ENCODE peak calls at places on chromosomes 1 and 21, in four cellular contexts. U, O, Z and W are unnamed samples.

GRCh38 chr21:42406201-42406601 is 2.5 kb downstream of the UBASH3A start:
- DNase-seq in U (no peak), O (no peak), Z (no peak), W (no peak)

GRCh38 chr1:175788586-175789252 is 45.3 kb upstream of the TNR start:
- DNase-seq in U (no peak), O (no peak), Z (no peak), W (no peak)

GRCh38 chr21:44520326-44521300 is 19.4 kb downstream of the KRTAP10-1 start:
- DNase-seq in U (no peak), O (no peak), Z (no peak), W (no peak)

GRCh38 chr1:7301346-7301993 is 469.6 kb upstream of the VAMP3 start:
- DNase-seq in U (peak; percentile 42), O (no peak), Z (peak; percentile 74), W (no peak)

GRCh38 chr1:41578712-41579335 is 94.3 kb upstream of the EDN2 start:
- DNase-seq in U (peak; percentile 30), O (no peak), Z (no peak), W (no peak)

GRCh38 chr1:218259800-218260199 is 25.3 kb upstream of the RRP15 start:
- DNase-seq in U (no peak), O (no peak), Z (no peak), W (no peak)

GRCh38 chr1:1170215-1170890 is 3.3 kb upstream of the TTLL10 start:
- DNase-seq in U (no peak), O (peak; percentile 3), Z (no peak), W (no peak)

GRCh38 chr1:29218223-29218622 is 12.5 kb downstream of the MECR start:
- DNase-seq in U (no peak), O (no peak), Z (no peak), W (no peak)

GRCh38 chr1:21368514-21369289 is 71.2 kb upstream of the NBPF3 start:
- DNase-seq in U (peak; percentile 84), O (peak; percentile 84), Z (no peak), W (peak; percentile 82)

GRCh38 chr1:225881081-225882007 is 836 bp downstream of the TMEM63A start:
- DNase-seq in U (peak; percentile 60), O (peak; percentile 81), Z (no peak), W (peak; percentile 82)

GRCh38 chr21:45341779-45342178 is 54.1 kb upstream of the POFUT2 start:
- DNase-seq in U (no peak), O (no peak), Z (no peak), W (no peak)

GRCh38 chr21:14991957-14992356 is 72.8 kb downstream of the NRIP1 start:
- DNase-seq in U (no peak), O (no peak), Z (no peak), W (no peak)

GRCh38 chr21:35236090-35236489 is 187.0 kb upstream of the RUNX1 start:
- DNase-seq in U (no peak), O (no peak), Z (no peak), W (no peak)

GRCh38 chr1:32063261-32063681 is 9.5 kb upstream of the TMEM39B start:
- DNase-seq in U (peak; percentile 76), O (no peak), Z (no peak), W (no peak)

GRCh38 chr1:154006136-154006535 is 15.6 kb downstream of the RPS27 start:
- DNase-seq in U (peak; percentile 86), O (no peak), Z (no peak), W (no peak)

GRCh38 chr1:31848381-31848897 is 32.6 kb upstream of the SPOCD1 start:
- DNase-seq in U (no peak), O (no peak), Z (no peak), W (no peak)

GRCh38 chr1:75133754-75134655 is at the start of gene LHX8:
- DNase-seq in U (no peak), O (no peak), Z (no peak), W (no peak)

GRCh38 chr1:210882414-210883221 is 251.3 kb downstream of the KCNH1 start:
- DNase-seq in U (peak; percentile 21), O (no peak), Z (no peak), W (no peak)

GRCh38 chr1:153397056-153397923 is 6.4 kb upstream of the S100A8 start:
- DNase-seq in U (no peak), O (no peak), Z (peak; percentile 75), W (no peak)

GRCh38 chr1:53547321-53547720 is 88.1 kb downstream of the DMRTB1 start:
- DNase-seq in U (no peak), O (peak; percentile 0), Z (no peak), W (no peak)

GRCh38 chr1:238088891-238089290 is 198.2 kb upstream of the ZP4 start:
- DNase-seq in U (no peak), O (no peak), Z (no peak), W (no peak)

GRCh38 chr1:62361426-62361825 is 42.2 kb upstream of the KANK4 start:
- DNase-seq in U (no peak), O (no peak), Z (no peak), W (no peak)

GRCh38 chr1:81682490-81682889 is 118.2 kb upstream of the ADGRL2 start:
- DNase-seq in U (peak; percentile 39), O (no peak), Z (no peak), W (no peak)

GRCh38 chr1:232993555-232993954 is 43.1 kb downstream of the NTPCR start:
- DNase-seq in U (no peak), O (no peak), Z (no peak), W (no peak)

GRCh38 chr1:210531475-210532222 is 202.9 kb downstream of the HHAT start:
- DNase-seq in U (no peak), O (no peak), Z (no peak), W (no peak)

GRCh38 chr1:191174298-191174697 is 696.6 kb upstream of the BRINP3 start:
- DNase-seq in U (peak; percentile 3), O (no peak), Z (no peak), W (no peak)

GRCh38 chr1:232029297-232029696 is 402.7 kb downstream of the DISC1 start:
- DNase-seq in U (no peak), O (no peak), Z (no peak), W (no peak)

GRCh38 chr1:111705841-111706240 is 33.4 kb downstream of the INKA2 start:
- DNase-seq in U (peak; percentile 63), O (no peak), Z (no peak), W (no peak)

GRCh38 chr21:44800103-44800502 is 1.5 kb downstream of the UBE2G2 start:
- DNase-seq in U (peak; percentile 59), O (no peak), Z (no peak), W (no peak)

GRCh38 chr1:197395209-197395608 is 127.2 kb downstream of the CRB1 start:
- DNase-seq in U (no peak), O (no peak), Z (no peak), W (no peak)

GRCh38 chr1:76230894-76231293 is 156.3 kb downstream of the ST6GALNAC3 start:
- DNase-seq in U (no peak), O (no peak), Z (no peak), W (no peak)

DNA sequence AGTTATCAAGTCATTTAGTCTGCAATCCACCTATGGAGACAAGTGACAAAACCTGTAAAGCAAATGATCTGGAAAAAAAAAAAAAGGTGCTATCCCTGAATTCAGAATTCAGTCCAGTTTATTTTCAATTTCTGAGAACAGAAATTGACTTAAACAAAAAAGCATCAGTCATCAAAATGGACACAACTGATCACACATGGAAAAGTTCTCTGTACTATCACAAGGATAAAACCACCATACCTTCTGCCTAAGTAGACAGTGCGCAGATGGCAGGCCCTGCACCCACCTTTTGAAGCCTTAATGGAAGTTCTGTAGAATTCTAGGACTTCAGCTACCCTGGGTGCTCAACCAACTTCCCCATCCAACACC is 3.5 kb downstream of the PABPC4 start:
- DNase-seq in U (no peak), O (no peak), Z (no peak), W (no peak)
- H3K4me3 ChIP-seq in U (no peak overlapping the region), O (no peak overlapping the region), Z (no peak overlapping the region), W (peak overlapping the region; percentile 91)

DNA sequence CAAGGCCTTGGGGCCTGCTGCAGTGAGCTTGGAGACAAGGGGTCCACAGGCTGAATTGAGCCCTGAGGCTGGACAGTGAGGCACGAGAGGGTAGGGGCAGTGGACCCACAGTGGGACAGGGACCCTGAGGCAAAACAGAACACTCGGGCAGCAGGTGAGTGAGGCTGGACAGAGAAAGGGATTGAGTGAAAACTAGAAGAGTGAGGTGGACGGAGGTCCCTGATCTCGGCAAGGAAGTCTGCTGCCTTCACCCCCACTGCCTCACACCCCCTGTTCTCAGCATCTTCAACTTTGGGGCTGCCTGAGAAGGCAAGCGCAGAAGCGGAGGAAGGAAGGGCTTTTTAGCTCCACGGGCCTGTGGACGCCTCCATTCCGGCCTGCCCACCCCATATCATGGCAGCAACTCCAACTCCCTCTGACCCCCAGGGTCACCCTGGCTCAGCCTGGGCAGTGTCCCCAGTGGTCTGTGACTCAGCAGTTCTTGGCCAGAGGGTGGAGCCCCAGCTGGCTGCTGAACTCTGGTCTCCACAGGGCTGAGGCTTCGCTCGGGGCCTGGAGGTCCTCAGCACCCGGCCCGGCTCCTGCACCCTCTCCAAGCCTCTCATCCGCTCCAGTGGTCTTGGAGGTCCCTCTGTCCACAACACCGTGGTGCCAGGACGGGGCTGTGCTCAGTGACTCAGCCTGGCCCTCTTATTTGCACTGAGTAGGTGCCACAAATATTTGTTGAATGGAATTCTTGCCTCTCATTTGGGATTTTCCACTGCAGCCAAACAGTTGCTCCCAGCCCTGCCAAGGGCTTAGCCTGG is 60.0 kb upstream of the EPS8L3 start:
- DNase-seq in U (no peak), O (peak; percentile 77), Z (peak; percentile 88), W (peak; percentile 69)
- TF ChIP-seq POLR2A in U (no peak), O (peak; percentile 17), Z (no peak), W (no peak)

GRCh38 chr1:198655464-198656121 is 16.8 kb downstream of the PTPRC start:
- DNase-seq in U (no peak), O (no peak), Z (no peak), W (no peak)
- H3K4me1 ChIP-seq in U (peaks cover 10% of the 10 kb centered on the region), O (no peaks in the 10 kb centered on the region), Z (peaks cover 21% of the 10 kb centered on the region), W (no peaks in the 10 kb centered on the region)

DNA sequence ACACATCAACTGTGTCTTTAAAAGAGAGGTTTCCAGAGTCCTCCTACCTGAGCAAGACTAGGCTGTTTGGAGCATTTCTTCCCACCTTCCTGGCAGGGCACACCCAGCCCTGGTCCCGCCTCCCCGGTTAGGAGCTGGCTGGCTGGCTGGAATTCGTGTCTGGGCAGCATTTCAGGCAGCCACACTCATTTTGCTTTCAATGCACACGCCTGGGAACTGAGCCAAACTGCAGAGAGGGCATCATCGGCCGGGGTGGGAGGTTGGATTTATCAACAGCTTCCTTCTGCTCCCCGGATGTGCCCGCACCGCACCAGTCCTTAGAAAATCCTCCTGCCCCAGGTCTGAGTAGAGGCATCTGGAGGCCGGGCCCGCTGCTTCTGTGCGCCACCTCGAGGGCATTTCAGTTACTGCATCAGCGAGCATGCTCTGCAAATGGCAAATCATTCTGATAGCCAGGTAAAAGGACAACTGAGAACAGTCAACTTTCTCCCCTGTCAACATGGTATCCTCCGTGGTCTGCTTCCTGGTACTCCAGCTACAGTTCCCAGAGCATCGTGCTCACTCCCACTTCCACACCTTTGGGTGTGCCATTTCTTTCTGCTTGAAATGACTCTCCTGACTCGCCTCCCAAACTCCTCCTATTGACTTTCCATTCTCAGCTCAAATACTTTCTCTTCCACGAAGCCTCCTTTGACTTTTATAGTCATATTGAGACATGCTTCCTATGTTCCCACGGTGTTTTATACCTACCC is 20.6 kb downstream of the TCEA3 start:
- DNase-seq in U (peak; percentile 89), O (peak; percentile 94), Z (no peak), W (peak; percentile 90)
- H3K4me3 ChIP-seq in U (no peak overlapping the region), O (no peak overlapping the region), Z (no peak overlapping the region), W (peak overlapping the region; percentile 17)

GRCh38 chr1:155079210-155079486 is 511 bp downstream of the EFNA3 start:
- DNase-seq in U (no peak), O (no peak), Z (no peak), W (no peak)

GRCh38 chr1:155077346-155077745 is 1.3 kb upstream of the EFNA3 start:
- DNase-seq in U (no peak), O (no peak), Z (no peak), W (no peak)

GRCh38 chr1:155079487-155080249 is 1.0 kb downstream of the EFNA3 start:
- DNase-seq in U (no peak), O (no peak), Z (no peak), W (no peak)

GRCh38 chr1:155077758-155078495 is 710 bp upstream of the EFNA3 start:
- DNase-seq in U (no peak), O (peak; percentile 29), Z (no peak), W (no peak)

GRCh38 chr1:155078496-155079209 is at the start of gene EFNA3:
- DNase-seq in U (peak; percentile 42), O (peak; percentile 64), Z (no peak), W (peak; percentile 78)
- TF ChIP-seq POLR2A in U (no peak), O (no peak), Z (no peak), W (peak; percentile 20)